ENCODE peak calls at places on chromosomes 12 and 14, in seven cellular contexts. W is left lobe of liver; G is CD8-positive, alpha-beta T cell; Q is HCT116; Y is heart right ventricle; F is left ventricle myocardium superior; X is A549. J is an unnamed sample.
A peak's percentile ranks its signal among the peaks of the same experiment; 100 is the strongest.

GRCh38 chr12:60494249-60494648 is 898.4 kb downstream of the SLC16A7 start:
- ATAC-seq in W (peak; percentile 61), G (no peak), Q (peak; percentile 77), Y (no peak), F (no peak), X (peak; percentile 71), J (no peak)

GRCh38 chr14:92937229-92937937 is 14.4 kb downstream of the CHGA start:
- ATAC-seq in W (no peak), G (no peak), Q (peak; percentile 92), Y (no peak), F (no peak), X (peak; percentile 40), J (peak; percentile 71)

GRCh38 chr12:46891306-46891705 is 65.5 kb upstream of the SLC38A4 start:
- ATAC-seq in W (no peak), G (no peak), Q (no peak), Y (no peak), F (peak; percentile 89), X (no peak), J (no peak)

GRCh38 chr12:46839232-46839631 is 13.4 kb upstream of the SLC38A4 start:
- ATAC-seq in W (no peak), G (no peak), Q (no peak), Y (no peak), F (no peak), X (no peak), J (no peak)

GRCh38 chr14:64503184-64503433 is 529 bp downstream of the ZBTB25 start:
- ATAC-seq in W (peak; percentile 0), G (no peak), Q (peak; percentile 8), Y (peak; percentile 1), F (peak; percentile 0), X (no peak), J (no peak)

GRCh38 chr12:20434993-20435392 is 66.7 kb downstream of the PDE3A start:
- ATAC-seq in W (no peak), G (no peak), Q (no peak), Y (peak; percentile 41), F (peak; percentile 26), X (peak; percentile 36), J (no peak)

GRCh38 chr14:103528158-103528511 is 861 bp upstream of the TRMT61A start:
- ATAC-seq in W (peak; percentile 23), G (no peak), Q (no peak), Y (peak; percentile 75), F (peak; percentile 56), X (peak; percentile 49), J (no peak)

GRCh38 chr12:67991158-67991557 is 1.9 kb downstream of the IFNG-AS1 start:
- ATAC-seq in W (no peak), G (peak; percentile 89), Q (no peak), Y (no peak), F (no peak), X (no peak), J (peak; percentile 89)

GRCh38 chr12:25725874-25726273 is 172.8 kb upstream of the LMNTD1 start:
- ATAC-seq in W (no peak), G (no peak), Q (no peak), Y (peak; percentile 57), F (peak; percentile 91), X (no peak), J (no peak)

GRCh38 chr14:75610839-75611238 is 32.4 kb downstream of the FLVCR2 start:
- ATAC-seq in W (no peak), G (no peak), Q (no peak), Y (no peak), F (peak; percentile 16), X (no peak), J (peak; percentile 66)

GRCh38 chr14:102035914-102036313 is 50.9 kb downstream of the HSP90AA1 start:
- ATAC-seq in W (no peak), G (no peak), Q (no peak), Y (no peak), F (no peak), X (no peak), J (no peak)

GRCh38 chr12:111954974-111955373 is 58.0 kb downstream of the TMEM116 start:
- ATAC-seq in W (no peak), G (no peak), Q (no peak), Y (no peak), F (no peak), X (peak; percentile 84), J (no peak)

GRCh38 chr14:45664668-45665356 is 411.8 kb upstream of the MIS18BP1 start:
- ATAC-seq in W (no peak), G (no peak), Q (peak; percentile 72), Y (no peak), F (no peak), X (peak; percentile 38), J (no peak)

GRCh38 chr14:72682188-72682587 is 211.7 kb downstream of the DPF3 start:
- ATAC-seq in W (no peak), G (no peak), Q (no peak), Y (no peak), F (no peak), X (no peak), J (no peak)

GRCh38 chr12:26162905-26163304 is 32.5 kb upstream of the SSPN start:
- ATAC-seq in W (no peak), G (no peak), Q (no peak), Y (no peak), F (no peak), X (no peak), J (no peak)

GRCh38 chr12:1832801-1833595 is 12.6 kb downstream of the LRTM2 start:
- ATAC-seq in W (no peak), G (no peak), Q (no peak), Y (no peak), F (no peak), X (no peak), J (no peak)

GRCh38 chr12:57046947-57047890 is 2.7 kb downstream of the MYO1A start:
- ATAC-seq in W (peak; percentile 31), G (peak; percentile 77), Q (no peak), Y (peak; percentile 34), F (peak; percentile 37), X (no peak), J (peak; percentile 97)

GRCh38 chr12:79954037-79954436 is 19.1 kb upstream of the PPP1R12A start:
- ATAC-seq in W (no peak), G (no peak), Q (no peak), Y (no peak), F (no peak), X (no peak), J (no peak)

GRCh38 chr12:101325590-101325989 is 45.7 kb downstream of the UTP20 start:
- ATAC-seq in W (no peak), G (no peak), Q (no peak), Y (no peak), F (no peak), X (no peak), J (no peak)

GRCh38 chr12:7650091-7650490 is 15.6 kb downstream of the APOBEC1 start:
- ATAC-seq in W (no peak), G (no peak), Q (no peak), Y (no peak), F (no peak), X (no peak), J (no peak)

GRCh38 chr12:56941299-56942017 is 7.2 kb upstream of the SDR9C7 start:
- ATAC-seq in W (peak; percentile 88), G (no peak), Q (peak; percentile 99), Y (no peak), F (no peak), X (peak; percentile 99), J (peak; percentile 54)

GRCh38 chr12:25009511-25010092 is 60.7 kb upstream of the BCAT1 start:
- ATAC-seq in W (no peak), G (no peak), Q (no peak), Y (no peak), F (no peak), X (no peak), J (no peak)

GRCh38 chr14:100850841-100851585 is 25.1 kb downstream of the MEG3 start:
- ATAC-seq in W (peak; percentile 99), G (peak; percentile 69), Q (peak; percentile 100), Y (peak; percentile 70), F (peak; percentile 69), X (peak; percentile 98), J (peak; percentile 87)

GRCh38 chr12:71045781-71046180 is 112.0 kb downstream of the TSPAN8 start:
- ATAC-seq in W (no peak), G (no peak), Q (no peak), Y (peak; percentile 21), F (peak; percentile 78), X (peak; percentile 23), J (no peak)